ENCODE peak calls at places on chromosomes 7 and 10, in nine cellular contexts. Q is dorsolateral prefrontal cortex, N is endothelial cell, K is nephron progenitor cell, X is type B pancreatic cell, P is Panc1, H is tibial artery, E is pancreas, U is cardiac muscle cell. J is an unnamed sample.

GRCh38 chr10:101132636-101133473 is 1.8 kb downstream of the TLX1 start:
- DNase-seq in Q (no peak), N (no peak), K (no peak), X (no peak), P (no peak), H (no peak), E (no peak), U (no peak), J (no peak)

GRCh38 chr7:30450983-30451497 is 27.5 kb downstream of the NOD1 start:
- DNase-seq in Q (no peak), N (no peak), K (no peak), X (no peak), P (no peak), H (no peak), E (no peak), U (no peak), J (no peak)

GRCh38 chr7:131007439-131008330 is 273.7 kb upstream of the KLF14 start:
- DNase-seq in Q (peak), N (peak), K (peak), X (no peak), P (peak), H (peak), E (peak), U (peak), J (peak)

GRCh38 chr7:2149672-2150444 is 82.9 kb downstream of the MAD1L1 start:
- DNase-seq in Q (no peak), N (no peak), K (no peak), X (no peak), P (no peak), H (no peak), E (no peak), U (no peak), J (no peak)

GRCh38 chr10:49649294-49649693 is 30.2 kb upstream of the C10orf53 start:
- DNase-seq in Q (no peak), N (peak), K (peak), X (peak), P (no peak), H (no peak), E (no peak), U (peak), J (no peak)

GRCh38 chr7:11436317-11436716 is 395.7 kb downstream of the THSD7A start:
- DNase-seq in Q (no peak), N (no peak), K (no peak), X (no peak), P (no peak), H (no peak), E (no peak), U (peak), J (no peak)

GRCh38 chr7:106871793-106872571 is 6.9 kb downstream of the PIK3CG start:
- DNase-seq in Q (no peak), N (no peak), K (no peak), X (no peak), P (no peak), H (no peak), E (no peak), U (no peak), J (no peak)

GRCh38 chr7:21141476-21141875 is 286.4 kb upstream of the SP4 start:
- DNase-seq in Q (no peak), N (no peak), K (no peak), X (no peak), P (no peak), H (no peak), E (no peak), U (no peak), J (no peak)

GRCh38 chr7:75969704-75970498 is 24.5 kb downstream of the TMEM120A start:
- DNase-seq in Q (no peak), N (no peak), K (no peak), X (no peak), P (no peak), H (no peak), E (no peak), U (no peak), J (no peak)

GRCh38 chr7:75968012-75968411 is 26.4 kb downstream of the TMEM120A start:
- DNase-seq in Q (no peak), N (no peak), K (no peak), X (no peak), P (no peak), H (no peak), E (no peak), U (no peak), J (no peak)

GRCh38 chr7:75967573-75967997 is 26.8 kb downstream of the TMEM120A start:
- DNase-seq in Q (no peak), N (peak), K (no peak), X (no peak), P (no peak), H (no peak), E (no peak), U (peak), J (no peak)

GRCh38 chr7:75969182-75969581 is 25.2 kb downstream of the TMEM120A start:
- DNase-seq in Q (no peak), N (no peak), K (no peak), X (no peak), P (no peak), H (peak), E (no peak), U (no peak), J (no peak)

GRCh38 chr7:75968561-75969001 is 25.8 kb downstream of the TMEM120A start:
- DNase-seq in Q (no peak), N (no peak), K (no peak), X (no peak), P (no peak), H (no peak), E (no peak), U (no peak), J (no peak)
- TF ChIP-seq CTCF in Q (no peak), N (no peak), K (no peak), X (no peak), P (no peak), H (no peak), E (no peak), U (no peak), J (no peak)

GRCh38 chr10:26730548-26730947 is 33.0 kb downstream of the PDSS1 start:
- DNase-seq in Q (no peak), N (no peak), K (no peak), X (no peak), P (no peak), H (no peak), E (no peak), U (no peak), J (no peak)

GRCh38 chr10:26727005-26727404 is 29.5 kb downstream of the PDSS1 start:
- DNase-seq in Q (no peak), N (no peak), K (no peak), X (no peak), P (no peak), H (no peak), E (no peak), U (no peak), J (no peak)

GRCh38 chr10:26729395-26729794 is 31.9 kb downstream of the PDSS1 start:
- DNase-seq in Q (no peak), N (no peak), K (no peak), X (no peak), P (no peak), H (no peak), E (no peak), U (no peak), J (no peak)

GRCh38 chr10:26725837-26726727 is 28.6 kb downstream of the PDSS1 start:
- DNase-seq in Q (peak), N (peak), K (peak), X (no peak), P (peak), H (no peak), E (peak), U (peak), J (peak)

GRCh38 chr10:26728957-26729356 is 31.5 kb downstream of the PDSS1 start:
- DNase-seq in Q (no peak), N (no peak), K (no peak), X (no peak), P (no peak), H (no peak), E (no peak), U (no peak), J (no peak)
- TF ChIP-seq CTCF in Q (no peak), N (no peak), K (no peak), X (no peak), P (no peak), H (no peak), E (no peak), U (no peak), J (no peak)

GRCh38 chr10:83273035-83273434 is 866.3 kb upstream of the GHITM start:
- DNase-seq in Q (no peak), N (no peak), K (no peak), X (no peak), P (no peak), H (no peak), E (no peak), U (no peak), J (no peak)
- TF ChIP-seq CTCF in Q (peak), N (no peak), K (peak), X (peak), P (no peak), H (no peak), E (no peak), U (no peak), J (peak)

GRCh38 chr10:99172950-99173349 is 62.7 kb downstream of the HPSE2 start:
- DNase-seq in Q (no peak), N (no peak), K (no peak), X (no peak), P (no peak), H (no peak), E (no peak), U (no peak), J (no peak)

GRCh38 chr10:99172130-99172738 is 63.4 kb downstream of the HPSE2 start:
- DNase-seq in Q (no peak), N (peak), K (peak), X (no peak), P (peak), H (no peak), E (peak), U (peak), J (peak)
- TF ChIP-seq CTCF in Q (peak), N (peak), K (peak), X (peak), P (peak), H (peak), E (peak), U (peak), J (peak)